ENCODE peak calls at places on chromosomes 11 and 22, in five cellular contexts. One of them, this sample, is unnamed.
A peak's percentile ranks its signal among the peaks of the same experiment; 100 is the strongest.

GRCh38 chr22:50040717-50041116 is 17.4 kb downstream of the TTLL8 start:
- DNase-seq in stomach: no peak
- DNase-seq in WTC11: no peak
- DNase-seq in A549: no peak
- DNase-seq in bronchial epithelial cell: no peak
- DNase-seq in this sample: no peak

GRCh38 chr11:35927730-35928129 is 16.1 kb upstream of the LDLRAD3 start:
- DNase-seq in WTC11: no peak
- DNase-seq in A549: peak; percentile 80
- DNase-seq in bronchial epithelial cell: peak; percentile 97
- DNase-seq in stomach: peak; percentile 46
- DNase-seq in this sample: no peak

GRCh38 chr11:16924826-16925494 is 89.3 kb downstream of the PLEKHA7 start:
- DNase-seq in stomach: peak; percentile 86
- DNase-seq in bronchial epithelial cell: peak; percentile 78
- DNase-seq in WTC11: peak; percentile 68
- DNase-seq in A549: peak; percentile 74
- DNase-seq in this sample: no peak

GRCh38 chr22:45903355-45904149 is 73.4 kb downstream of the WNT7B start:
- DNase-seq in bronchial epithelial cell: peak; percentile 48
- DNase-seq in stomach: no peak
- DNase-seq in WTC11: no peak
- DNase-seq in A549: no peak
- DNase-seq in this sample: peak; percentile 16

GRCh38 chr22:33526434-33527107 is 393.7 kb downstream of the LARGE1 start:
- DNase-seq in bronchial epithelial cell: no peak
- DNase-seq in A549: no peak
- DNase-seq in WTC11: no peak
- DNase-seq in stomach: no peak
- DNase-seq in this sample: no peak

GRCh38 chr22:20089226-20089976 is 9.4 kb downstream of the DGCR8 start:
- DNase-seq in A549: no peak
- DNase-seq in stomach: no peak
- DNase-seq in WTC11: no peak
- DNase-seq in bronchial epithelial cell: no peak
- DNase-seq in this sample: no peak

GRCh38 chr11:48024635-48025071 is 44.3 kb downstream of the PTPRJ start:
- DNase-seq in bronchial epithelial cell: no peak
- DNase-seq in stomach: no peak
- DNase-seq in A549: no peak
- DNase-seq in WTC11: no peak
- DNase-seq in this sample: no peak

GRCh38 chr11:96051820-96052219 is 127.9 kb upstream of the MTMR2 start:
- DNase-seq in A549: no peak
- DNase-seq in WTC11: no peak
- DNase-seq in stomach: no peak
- DNase-seq in bronchial epithelial cell: peak; percentile 21
- DNase-seq in this sample: no peak

GRCh38 chr11:78419327-78419726 is 1.7 kb upstream of the GAB2 start:
- DNase-seq in bronchial epithelial cell: peak; percentile 93
- DNase-seq in A549: peak; percentile 71
- DNase-seq in stomach: peak; percentile 42
- DNase-seq in WTC11: no peak
- DNase-seq in this sample: peak; percentile 89

GRCh38 chr11:97996762-97997161 is 1024.0 kb upstream of the CNTN5 start:
- DNase-seq in A549: no peak
- DNase-seq in WTC11: no peak
- DNase-seq in bronchial epithelial cell: no peak
- DNase-seq in stomach: no peak
- DNase-seq in this sample: no peak

GRCh38 chr22:30212363-30212995 is 34.1 kb downstream of the LIF start:
- DNase-seq in stomach: peak; percentile 87
- DNase-seq in A549: peak; percentile 98
- DNase-seq in WTC11: no peak
- DNase-seq in bronchial epithelial cell: peak; percentile 98
- DNase-seq in this sample: peak; percentile 60

GRCh38 chr11:107496011-107496410 is 38.4 kb upstream of the CWF19L2 start:
- DNase-seq in bronchial epithelial cell: peak; percentile 22
- DNase-seq in stomach: no peak
- DNase-seq in A549: no peak
- DNase-seq in WTC11: no peak
- DNase-seq in this sample: peak; percentile 24

GRCh38 chr11:2709429-2709828 is 9.6 kb upstream of the KCNQ1OT1 start:
- DNase-seq in stomach: no peak
- DNase-seq in A549: no peak
- DNase-seq in WTC11: no peak
- DNase-seq in bronchial epithelial cell: no peak
- DNase-seq in this sample: no peak

GRCh38 chr11:47376543-47377371 is 1.6 kb downstream of the SPI1 start:
- DNase-seq in A549: no peak
- DNase-seq in stomach: no peak
- DNase-seq in WTC11: no peak
- DNase-seq in bronchial epithelial cell: no peak
- DNase-seq in this sample: no peak

GRCh38 chr11:134477486-134477885 is 65.4 kb upstream of the B3GAT1 start:
- DNase-seq in bronchial epithelial cell: no peak
- DNase-seq in WTC11: no peak
- DNase-seq in A549: no peak
- DNase-seq in stomach: no peak
- DNase-seq in this sample: no peak

GRCh38 chr11:132353255-132353654 is 982.8 kb downstream of the NTM start:
- DNase-seq in bronchial epithelial cell: no peak
- DNase-seq in WTC11: no peak
- DNase-seq in stomach: no peak
- DNase-seq in A549: no peak
- DNase-seq in this sample: no peak

DNA sequence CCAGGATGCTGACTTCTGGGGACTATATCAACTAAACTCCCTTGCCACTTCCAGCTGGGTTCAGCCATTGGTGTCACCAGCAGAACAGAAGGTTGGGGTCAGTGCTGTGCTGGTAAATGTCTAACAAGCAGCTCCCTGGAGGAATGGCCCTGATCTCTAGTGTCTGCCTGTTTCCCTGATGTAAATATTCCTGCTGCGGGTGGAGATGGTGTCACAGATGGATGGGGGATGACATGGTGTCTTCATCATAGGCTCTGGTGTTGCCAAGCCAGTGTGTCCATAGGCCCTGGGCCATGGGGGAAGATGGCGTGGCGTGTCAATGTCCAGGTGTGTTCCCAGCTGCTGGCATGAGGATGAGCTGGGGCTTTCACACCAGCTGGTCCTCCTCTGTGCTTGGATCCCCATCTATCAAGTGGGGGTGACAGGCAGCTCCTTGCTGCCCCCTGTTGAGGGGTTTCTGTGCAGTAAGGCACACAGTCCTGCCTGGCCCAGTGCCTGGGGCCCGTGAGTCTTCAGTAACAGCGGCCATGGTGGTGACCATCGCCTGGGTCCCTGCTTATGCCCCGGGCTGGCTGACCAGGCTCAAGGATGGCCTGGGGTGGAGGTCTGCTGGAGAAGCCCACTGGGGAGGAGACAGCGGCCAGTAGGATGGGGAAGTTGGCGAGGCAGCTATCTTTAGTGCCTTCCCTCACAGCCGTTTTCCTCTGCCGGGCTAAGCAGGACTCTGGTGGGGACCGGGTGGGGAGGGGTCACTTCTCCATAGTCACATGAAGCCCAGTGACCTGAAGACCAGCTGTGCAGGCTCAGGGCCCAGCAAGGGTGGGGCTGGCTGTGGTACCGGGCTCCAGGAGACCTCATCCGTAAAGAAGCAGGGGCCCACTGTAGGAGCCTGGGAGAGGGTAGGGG is 12.7 kb downstream of the RPL3 start:
- DNase-seq in stomach: peak; percentile 51
- DNase-seq in bronchial epithelial cell: no peak
- DNase-seq in WTC11: peak; percentile 78
- DNase-seq in A549: peak; percentile 54
- DNase-seq in this sample: no peak
- TF ChIP-seq CTCF in stomach: no peak
- TF ChIP-seq CTCF in bronchial epithelial cell: peak; percentile 40
- TF ChIP-seq CTCF in WTC11: no peak
- TF ChIP-seq CTCF in A549: peak; percentile 33
- TF ChIP-seq CTCF in this sample: peak; percentile 3

GRCh38 chr11:34464591-34465036 is 25.9 kb downstream of the CAT start:
- DNase-seq in bronchial epithelial cell: no peak
- DNase-seq in stomach: no peak
- DNase-seq in WTC11: no peak
- DNase-seq in A549: no peak
- DNase-seq in this sample: no peak

GRCh38 chr11:34466802-34467488 is 28.2 kb downstream of the CAT start:
- DNase-seq in WTC11: no peak
- DNase-seq in bronchial epithelial cell: no peak
- DNase-seq in stomach: no peak
- DNase-seq in A549: no peak
- DNase-seq in this sample: no peak

GRCh38 chr11:34473603-34474169 is 35.0 kb downstream of the CAT start:
- DNase-seq in bronchial epithelial cell: no peak
- DNase-seq in WTC11: no peak
- DNase-seq in A549: no peak
- DNase-seq in stomach: no peak
- DNase-seq in this sample: no peak

DNA sequence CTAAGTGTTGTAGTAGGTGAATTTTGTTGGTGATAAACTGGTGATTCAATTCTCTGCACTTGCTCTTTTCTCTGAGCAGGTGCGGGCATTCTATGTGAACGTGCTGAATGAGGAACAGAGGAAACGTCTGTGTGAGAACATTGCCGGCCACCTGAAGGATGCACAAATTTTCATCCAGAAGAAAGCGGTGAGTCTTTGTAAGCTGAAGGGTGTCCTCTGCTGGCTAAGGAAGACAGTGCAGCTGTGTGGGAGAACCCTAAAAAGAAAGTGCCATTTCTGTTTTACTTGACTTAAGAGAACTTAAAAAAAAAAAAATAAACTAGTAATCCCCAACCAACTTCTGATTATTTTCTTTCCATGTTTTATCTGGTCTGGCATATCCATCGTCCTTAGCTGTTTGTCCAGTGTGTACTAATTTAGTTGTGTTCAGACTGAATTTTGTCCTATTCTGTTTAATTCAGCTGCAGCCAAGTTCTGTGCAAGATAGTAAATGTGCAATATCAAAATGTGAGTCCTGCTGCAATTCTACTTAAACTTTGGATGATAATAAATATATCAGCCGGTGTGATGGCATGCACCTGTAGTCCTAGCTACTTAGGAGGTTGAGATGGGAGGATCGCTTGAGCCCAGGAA is 29.6 kb downstream of the CAT start:
- DNase-seq in A549: peak; percentile 42
- DNase-seq in WTC11: peak; percentile 38
- DNase-seq in bronchial epithelial cell: peak; percentile 43
- DNase-seq in stomach: peak; percentile 33
- DNase-seq in this sample: no peak
- TF ChIP-seq CTCF in A549: peak; percentile 44
- TF ChIP-seq CTCF in WTC11: peak; percentile 47
- TF ChIP-seq CTCF in bronchial epithelial cell: peak; percentile 84
- TF ChIP-seq CTCF in stomach: peak; percentile 58
- TF ChIP-seq CTCF in this sample: peak; percentile 58

GRCh38 chr11:121869478-121869877 is 246.5 kb downstream of the BLID start:
- DNase-seq in stomach: no peak
- DNase-seq in A549: no peak
- DNase-seq in WTC11: no peak
- DNase-seq in bronchial epithelial cell: no peak
- DNase-seq in this sample: no peak

GRCh38 chr11:121864660-121865059 is 251.4 kb downstream of the BLID start:
- DNase-seq in A549: no peak
- DNase-seq in stomach: no peak
- DNase-seq in bronchial epithelial cell: no peak
- DNase-seq in WTC11: no peak
- DNase-seq in this sample: no peak

GRCh38 chr11:121866822-121867221 is 249.2 kb downstream of the BLID start:
- DNase-seq in stomach: no peak
- DNase-seq in WTC11: no peak
- DNase-seq in bronchial epithelial cell: no peak
- DNase-seq in A549: no peak
- DNase-seq in this sample: no peak

GRCh38 chr11:121873770-121874169 is 242.2 kb downstream of the BLID start:
- DNase-seq in WTC11: no peak
- DNase-seq in bronchial epithelial cell: no peak
- DNase-seq in A549: no peak
- DNase-seq in stomach: no peak
- DNase-seq in this sample: no peak

DNA sequence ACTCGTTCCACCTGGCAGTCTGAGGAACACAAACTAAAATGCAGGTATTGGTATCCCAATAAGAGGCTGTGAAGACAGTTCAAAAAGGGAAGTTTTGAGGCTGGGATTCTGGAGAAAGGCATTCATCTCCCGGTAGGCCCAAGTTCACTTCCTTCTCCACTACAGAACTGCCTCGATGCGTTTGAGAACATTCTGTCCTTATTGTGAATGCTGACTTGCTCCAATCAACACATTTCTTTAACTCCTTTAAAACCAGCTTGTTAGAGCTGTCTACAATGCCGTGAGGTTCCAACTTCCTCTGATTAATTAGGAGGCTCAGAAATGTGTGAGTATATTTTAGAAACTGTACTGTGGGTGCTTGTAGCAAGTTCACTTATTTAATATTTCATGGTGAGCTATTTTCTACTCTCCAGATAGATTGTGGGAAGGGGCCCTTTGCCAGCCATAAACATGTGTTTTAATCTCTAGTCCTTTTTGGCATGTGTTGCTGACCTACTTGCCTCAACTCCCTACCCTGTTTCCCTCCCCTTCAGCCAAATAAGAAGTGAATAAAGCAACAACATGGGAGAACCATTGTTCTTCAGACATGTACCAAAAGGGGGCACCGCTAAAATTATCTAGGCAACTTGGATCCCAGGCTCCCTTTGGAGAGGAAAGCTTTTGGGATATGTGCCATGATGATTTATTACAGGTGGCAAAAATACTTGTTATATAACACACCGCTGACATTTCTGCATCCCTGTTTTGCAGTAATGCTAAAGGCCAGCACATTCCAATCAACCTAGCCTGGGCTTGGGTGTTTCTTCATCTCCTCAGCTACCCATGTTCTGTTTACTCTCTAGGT is 245.6 kb downstream of the BLID start:
- DNase-seq in bronchial epithelial cell: peak; percentile 11
- DNase-seq in WTC11: no peak
- DNase-seq in A549: no peak
- DNase-seq in stomach: no peak
- DNase-seq in this sample: no peak
- TF ChIP-seq CTCF in bronchial epithelial cell: no peak
- TF ChIP-seq CTCF in WTC11: no peak
- TF ChIP-seq CTCF in A549: no peak
- TF ChIP-seq CTCF in stomach: no peak
- TF ChIP-seq CTCF in this sample: peak; percentile 10

GRCh38 chr11:62264004-62264403 is 6.0 kb upstream of the SCGB2A2 start:
- DNase-seq in A549: no peak
- DNase-seq in WTC11: no peak
- DNase-seq in bronchial epithelial cell: peak; percentile 62
- DNase-seq in stomach: no peak
- DNase-seq in this sample: no peak

GRCh38 chr11:62269654-62270278 is at the start of gene SCGB2A2:
- DNase-seq in stomach: no peak
- DNase-seq in bronchial epithelial cell: peak; percentile 66
- DNase-seq in WTC11: no peak
- DNase-seq in A549: no peak
- DNase-seq in this sample: no peak

GRCh38 chr11:62266558-62266957 is 3.4 kb upstream of the SCGB2A2 start:
- DNase-seq in WTC11: no peak
- DNase-seq in A549: no peak
- DNase-seq in stomach: no peak
- DNase-seq in bronchial epithelial cell: peak; percentile 79
- DNase-seq in this sample: no peak

GRCh38 chr11:62267576-62267975 is 2.4 kb upstream of the SCGB2A2 start:
- DNase-seq in A549: no peak
- DNase-seq in stomach: no peak
- DNase-seq in bronchial epithelial cell: peak; percentile 26
- DNase-seq in WTC11: no peak
- DNase-seq in this sample: no peak

GRCh38 chr11:62267050-62267449 is 2.9 kb upstream of the SCGB2A2 start:
- DNase-seq in WTC11: no peak
- DNase-seq in bronchial epithelial cell: no peak
- DNase-seq in A549: no peak
- DNase-seq in stomach: no peak
- DNase-seq in this sample: no peak
- TF ChIP-seq CTCF in WTC11: no peak
- TF ChIP-seq CTCF in bronchial epithelial cell: no peak
- TF ChIP-seq CTCF in A549: no peak
- TF ChIP-seq CTCF in stomach: no peak
- TF ChIP-seq CTCF in this sample: no peak

This sample was measured in AG09319.